ENCODE peak calls at places on chromosomes 11 and 22, in ten cellular contexts. One of them, this sample, is unnamed.

GRCh38 chr11:1160231-1161101 is 2.7 kb downstream of the MUC5AC start:
- DNase-seq in cardiac muscle cell: no peak
- DNase-seq in prostate gland: no peak
- DNase-seq in CD8-positive, alpha-beta memory T cell: no peak
- DNase-seq in dorsolateral prefrontal cortex: no peak
- DNase-seq in psoas muscle: peak
- DNase-seq in spleen: peak
- DNase-seq in adipocyte: no peak
- DNase-seq in ovary: no peak
- DNase-seq in cardiac fibroblast: no peak
- DNase-seq in this sample: no peak

GRCh38 chr11:64799256-64799924 is 3.6 kb downstream of the MAP4K2 start:
- DNase-seq in cardiac muscle cell: no peak
- DNase-seq in prostate gland: no peak
- DNase-seq in CD8-positive, alpha-beta memory T cell: no peak
- DNase-seq in dorsolateral prefrontal cortex: no peak
- DNase-seq in psoas muscle: peak
- DNase-seq in spleen: no peak
- DNase-seq in adipocyte: no peak
- DNase-seq in ovary: no peak
- DNase-seq in cardiac fibroblast: no peak
- DNase-seq in this sample: no peak

GRCh38 chr11:48052183-48053040 is 72.1 kb downstream of the PTPRJ start:
- DNase-seq in cardiac muscle cell: peak
- DNase-seq in prostate gland: peak
- DNase-seq in CD8-positive, alpha-beta memory T cell: no peak
- DNase-seq in dorsolateral prefrontal cortex: no peak
- DNase-seq in psoas muscle: no peak
- DNase-seq in spleen: no peak
- DNase-seq in adipocyte: peak
- DNase-seq in ovary: no peak
- DNase-seq in cardiac fibroblast: peak
- DNase-seq in this sample: no peak

GRCh38 chr11:12318791-12319733 is 58.3 kb upstream of the PARVA start:
- DNase-seq in cardiac muscle cell: peak
- DNase-seq in prostate gland: peak
- DNase-seq in CD8-positive, alpha-beta memory T cell: no peak
- DNase-seq in dorsolateral prefrontal cortex: no peak
- DNase-seq in psoas muscle: no peak
- DNase-seq in spleen: no peak
- DNase-seq in adipocyte: peak
- DNase-seq in ovary: no peak
- DNase-seq in cardiac fibroblast: peak
- DNase-seq in this sample: peak

GRCh38 chr22:47572443-47572842 is 810.0 kb downstream of the TBC1D22A start:
- DNase-seq in cardiac muscle cell: no peak
- DNase-seq in prostate gland: no peak
- DNase-seq in CD8-positive, alpha-beta memory T cell: no peak
- DNase-seq in dorsolateral prefrontal cortex: no peak
- DNase-seq in psoas muscle: peak
- DNase-seq in spleen: no peak
- DNase-seq in adipocyte: no peak
- DNase-seq in ovary: no peak
- DNase-seq in cardiac fibroblast: no peak
- DNase-seq in this sample: no peak

GRCh38 chr11:19530505-19530904 is 182.1 kb upstream of the NAV2 start:
- DNase-seq in cardiac muscle cell: no peak
- DNase-seq in prostate gland: no peak
- DNase-seq in CD8-positive, alpha-beta memory T cell: no peak
- DNase-seq in dorsolateral prefrontal cortex: no peak
- DNase-seq in psoas muscle: no peak
- DNase-seq in spleen: no peak
- DNase-seq in adipocyte: no peak
- DNase-seq in ovary: no peak
- DNase-seq in cardiac fibroblast: no peak
- DNase-seq in this sample: no peak

GRCh38 chr11:83061883-83062282 is 9.8 kb downstream of the RAB30 start:
- DNase-seq in cardiac muscle cell: no peak
- DNase-seq in prostate gland: no peak
- DNase-seq in CD8-positive, alpha-beta memory T cell: no peak
- DNase-seq in dorsolateral prefrontal cortex: no peak
- DNase-seq in psoas muscle: no peak
- DNase-seq in spleen: no peak
- DNase-seq in adipocyte: no peak
- DNase-seq in ovary: no peak
- DNase-seq in cardiac fibroblast: no peak
- DNase-seq in this sample: no peak

GRCh38 chr11:71239581-71239980 is 12.8 kb downstream of the SHANK2 start:
- DNase-seq in cardiac muscle cell: no peak
- DNase-seq in prostate gland: no peak
- DNase-seq in CD8-positive, alpha-beta memory T cell: no peak
- DNase-seq in dorsolateral prefrontal cortex: no peak
- DNase-seq in psoas muscle: no peak
- DNase-seq in spleen: peak
- DNase-seq in adipocyte: no peak
- DNase-seq in ovary: no peak
- DNase-seq in cardiac fibroblast: no peak
- DNase-seq in this sample: no peak

GRCh38 chr22:21660904-21661303 is 4.9 kb upstream of the PPIL2 start:
- DNase-seq in cardiac muscle cell: no peak
- DNase-seq in prostate gland: no peak
- DNase-seq in CD8-positive, alpha-beta memory T cell: no peak
- DNase-seq in dorsolateral prefrontal cortex: no peak
- DNase-seq in psoas muscle: no peak
- DNase-seq in spleen: no peak
- DNase-seq in adipocyte: no peak
- DNase-seq in ovary: no peak
- DNase-seq in cardiac fibroblast: no peak
- DNase-seq in this sample: no peak

GRCh38 chr11:118610773-118611432 is 3.5 kb downstream of the PHLDB1 start:
- DNase-seq in cardiac muscle cell: peak
- DNase-seq in prostate gland: peak
- DNase-seq in CD8-positive, alpha-beta memory T cell: peak
- DNase-seq in dorsolateral prefrontal cortex: peak
- DNase-seq in psoas muscle: peak
- DNase-seq in spleen: peak
- DNase-seq in adipocyte: peak
- DNase-seq in ovary: peak
- DNase-seq in cardiac fibroblast: peak
- DNase-seq in this sample: no peak

GRCh38 chr11:76621866-76622265 is 48.7 kb downstream of the LRRC32 start:
- DNase-seq in cardiac muscle cell: peak
- DNase-seq in prostate gland: no peak
- DNase-seq in CD8-positive, alpha-beta memory T cell: no peak
- DNase-seq in dorsolateral prefrontal cortex: no peak
- DNase-seq in psoas muscle: no peak
- DNase-seq in spleen: peak
- DNase-seq in adipocyte: no peak
- DNase-seq in ovary: no peak
- DNase-seq in cardiac fibroblast: peak
- DNase-seq in this sample: no peak

GRCh38 chr11:111909378-111909777 is 2.2 kb downstream of the CRYAB start:
- DNase-seq in cardiac muscle cell: no peak
- DNase-seq in prostate gland: no peak
- DNase-seq in CD8-positive, alpha-beta memory T cell: no peak
- DNase-seq in dorsolateral prefrontal cortex: no peak
- DNase-seq in psoas muscle: no peak
- DNase-seq in spleen: no peak
- DNase-seq in adipocyte: no peak
- DNase-seq in ovary: no peak
- DNase-seq in cardiac fibroblast: no peak
- DNase-seq in this sample: no peak
- H3K4me3 ChIP-seq in cardiac muscle cell: no peak
- H3K4me3 ChIP-seq in prostate gland: no peak
- H3K4me3 ChIP-seq in CD8-positive, alpha-beta memory T cell: no peak
- H3K4me3 ChIP-seq in dorsolateral prefrontal cortex: peak
- H3K4me3 ChIP-seq in psoas muscle: peak
- H3K4me3 ChIP-seq in spleen: no peak
- H3K4me3 ChIP-seq in adipocyte: peak
- H3K4me3 ChIP-seq in ovary: no peak
- H3K4me3 ChIP-seq in cardiac fibroblast: no peak
- H3K4me3 ChIP-seq in this sample: no peak

GRCh38 chr22:30045001-30045887 is 35.0 kb upstream of the HORMAD2 start:
- DNase-seq in cardiac muscle cell: no peak
- DNase-seq in prostate gland: no peak
- DNase-seq in CD8-positive, alpha-beta memory T cell: no peak
- DNase-seq in dorsolateral prefrontal cortex: no peak
- DNase-seq in psoas muscle: no peak
- DNase-seq in spleen: no peak
- DNase-seq in adipocyte: no peak
- DNase-seq in ovary: no peak
- DNase-seq in cardiac fibroblast: no peak
- DNase-seq in this sample: no peak
- H3K4me3 ChIP-seq in cardiac muscle cell: no peak
- H3K4me3 ChIP-seq in prostate gland: no peak
- H3K4me3 ChIP-seq in CD8-positive, alpha-beta memory T cell: no peak
- H3K4me3 ChIP-seq in dorsolateral prefrontal cortex: no peak
- H3K4me3 ChIP-seq in psoas muscle: no peak
- H3K4me3 ChIP-seq in spleen: no peak
- H3K4me3 ChIP-seq in adipocyte: no peak
- H3K4me3 ChIP-seq in ovary: no peak
- H3K4me3 ChIP-seq in cardiac fibroblast: no peak
- H3K4me3 ChIP-seq in this sample: no peak

GRCh38 chr11:27233654-27234042 is 129.4 kb downstream of the CCDC34 start:
- DNase-seq in cardiac muscle cell: no peak
- DNase-seq in prostate gland: no peak
- DNase-seq in CD8-positive, alpha-beta memory T cell: no peak
- DNase-seq in dorsolateral prefrontal cortex: peak
- DNase-seq in psoas muscle: no peak
- DNase-seq in spleen: no peak
- DNase-seq in adipocyte: no peak
- DNase-seq in ovary: no peak
- DNase-seq in cardiac fibroblast: no peak
- DNase-seq in this sample: no peak
- H3K4me3 ChIP-seq in cardiac muscle cell: no peak
- H3K4me3 ChIP-seq in prostate gland: no peak
- H3K4me3 ChIP-seq in CD8-positive, alpha-beta memory T cell: no peak
- H3K4me3 ChIP-seq in dorsolateral prefrontal cortex: no peak
- H3K4me3 ChIP-seq in psoas muscle: peak
- H3K4me3 ChIP-seq in spleen: no peak
- H3K4me3 ChIP-seq in adipocyte: peak
- H3K4me3 ChIP-seq in ovary: no peak
- H3K4me3 ChIP-seq in cardiac fibroblast: no peak
- H3K4me3 ChIP-seq in this sample: no peak

GRCh38 chr22:45638834-45639746 is 32.5 kb upstream of the ATXN10 start:
- DNase-seq in cardiac muscle cell: peak
- DNase-seq in prostate gland: no peak
- DNase-seq in CD8-positive, alpha-beta memory T cell: no peak
- DNase-seq in dorsolateral prefrontal cortex: no peak
- DNase-seq in psoas muscle: peak
- DNase-seq in spleen: no peak
- DNase-seq in adipocyte: peak
- DNase-seq in ovary: no peak
- DNase-seq in cardiac fibroblast: peak
- DNase-seq in this sample: no peak
- H3K4me3 ChIP-seq in cardiac muscle cell: no peak
- H3K4me3 ChIP-seq in prostate gland: no peak
- H3K4me3 ChIP-seq in CD8-positive, alpha-beta memory T cell: no peak
- H3K4me3 ChIP-seq in dorsolateral prefrontal cortex: no peak
- H3K4me3 ChIP-seq in psoas muscle: no peak
- H3K4me3 ChIP-seq in spleen: no peak
- H3K4me3 ChIP-seq in adipocyte: peak
- H3K4me3 ChIP-seq in ovary: no peak
- H3K4me3 ChIP-seq in cardiac fibroblast: no peak
- H3K4me3 ChIP-seq in this sample: no peak

DNA sequence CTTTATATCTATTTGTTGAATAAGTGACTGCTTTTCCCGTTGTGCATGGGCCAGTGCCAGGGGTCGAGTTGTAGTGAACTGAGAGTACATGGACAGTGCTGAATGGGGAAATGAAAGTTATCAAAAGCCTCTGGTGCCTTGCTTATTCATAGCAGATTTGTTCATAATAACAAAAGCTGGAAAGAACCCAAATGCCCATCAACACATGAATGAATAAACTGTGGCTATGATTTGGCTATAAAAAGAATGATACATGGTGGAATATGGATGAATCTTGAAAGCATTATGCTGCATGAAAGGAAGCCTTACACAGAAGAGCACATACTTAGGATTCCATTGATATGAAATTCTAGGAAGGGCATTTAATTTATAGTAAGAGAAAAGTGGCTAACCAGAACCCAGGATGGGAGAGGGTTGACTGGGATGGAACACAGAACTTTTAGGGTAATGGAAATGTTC is 42.6 kb downstream of the PACS1 start:
- DNase-seq in cardiac muscle cell: peak
- DNase-seq in prostate gland: no peak
- DNase-seq in CD8-positive, alpha-beta memory T cell: no peak
- DNase-seq in dorsolateral prefrontal cortex: no peak
- DNase-seq in psoas muscle: no peak
- DNase-seq in spleen: no peak
- DNase-seq in adipocyte: peak
- DNase-seq in ovary: no peak
- DNase-seq in cardiac fibroblast: peak
- DNase-seq in this sample: no peak
- H3K4me3 ChIP-seq in cardiac muscle cell: no peak
- H3K4me3 ChIP-seq in prostate gland: no peak
- H3K4me3 ChIP-seq in CD8-positive, alpha-beta memory T cell: no peak
- H3K4me3 ChIP-seq in dorsolateral prefrontal cortex: no peak
- H3K4me3 ChIP-seq in psoas muscle: no peak
- H3K4me3 ChIP-seq in spleen: no peak
- H3K4me3 ChIP-seq in adipocyte: peak
- H3K4me3 ChIP-seq in ovary: no peak
- H3K4me3 ChIP-seq in cardiac fibroblast: no peak
- H3K4me3 ChIP-seq in this sample: no peak

DNA sequence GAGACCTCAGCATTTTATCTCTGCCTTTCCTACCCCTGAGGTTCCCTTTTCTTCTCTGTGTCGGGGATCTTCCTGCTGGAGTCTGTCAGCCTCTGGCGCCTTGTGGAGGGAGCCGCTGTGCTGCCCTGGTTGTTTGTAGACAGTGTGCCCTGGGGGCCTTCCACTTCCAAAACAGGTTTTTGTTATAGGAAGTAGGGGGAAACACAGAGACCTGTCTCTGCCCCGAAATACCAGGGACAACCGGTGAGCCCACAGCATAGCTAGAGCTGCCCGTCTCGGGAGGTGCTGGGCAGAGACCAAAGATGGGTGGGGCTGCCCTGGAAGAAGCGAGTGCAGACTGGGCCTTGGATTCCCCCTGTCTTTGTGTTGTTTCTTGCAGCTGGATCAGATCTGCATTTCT is 8.0 kb downstream of the NCAPH2 start:
- DNase-seq in cardiac muscle cell: no peak
- DNase-seq in prostate gland: no peak
- DNase-seq in CD8-positive, alpha-beta memory T cell: no peak
- DNase-seq in dorsolateral prefrontal cortex: no peak
- DNase-seq in psoas muscle: no peak
- DNase-seq in spleen: no peak
- DNase-seq in adipocyte: no peak
- DNase-seq in ovary: no peak
- DNase-seq in cardiac fibroblast: no peak
- DNase-seq in this sample: no peak
- H3K4me3 ChIP-seq in cardiac muscle cell: no peak
- H3K4me3 ChIP-seq in prostate gland: no peak
- H3K4me3 ChIP-seq in CD8-positive, alpha-beta memory T cell: no peak
- H3K4me3 ChIP-seq in dorsolateral prefrontal cortex: no peak
- H3K4me3 ChIP-seq in psoas muscle: no peak
- H3K4me3 ChIP-seq in spleen: no peak
- H3K4me3 ChIP-seq in adipocyte: no peak
- H3K4me3 ChIP-seq in ovary: no peak
- H3K4me3 ChIP-seq in cardiac fibroblast: no peak
- H3K4me3 ChIP-seq in this sample: no peak

GRCh38 chr22:27175444-27175843 is 518.1 kb downstream of the MIAT start:
- DNase-seq in cardiac muscle cell: no peak
- DNase-seq in prostate gland: no peak
- DNase-seq in CD8-positive, alpha-beta memory T cell: no peak
- DNase-seq in dorsolateral prefrontal cortex: no peak
- DNase-seq in psoas muscle: no peak
- DNase-seq in spleen: no peak
- DNase-seq in adipocyte: no peak
- DNase-seq in ovary: no peak
- DNase-seq in cardiac fibroblast: no peak
- DNase-seq in this sample: no peak
- H3K4me3 ChIP-seq in cardiac muscle cell: no peak
- H3K4me3 ChIP-seq in prostate gland: no peak
- H3K4me3 ChIP-seq in CD8-positive, alpha-beta memory T cell: no peak
- H3K4me3 ChIP-seq in dorsolateral prefrontal cortex: no peak
- H3K4me3 ChIP-seq in psoas muscle: no peak
- H3K4me3 ChIP-seq in spleen: no peak
- H3K4me3 ChIP-seq in adipocyte: no peak
- H3K4me3 ChIP-seq in ovary: no peak
- H3K4me3 ChIP-seq in cardiac fibroblast: no peak
- H3K4me3 ChIP-seq in this sample: no peak

This sample was measured in HFF-Myc.